ENCODE peak calls at places on chromosomes 1 and 21, in four cellular contexts. P is cardiac fibroblast, O is neural progenitor cell, D is AG09309. C is an unnamed sample.

GRCh38 chr1:4978660-4979390 is 324.4 kb downstream of the AJAP1 start:
- DNase-seq in P (no peak), O (no peak), D (no peak), C (no peak)

GRCh38 chr1:47677241-47677940 is 239.5 kb downstream of the FOXD2 start:
- DNase-seq in P (no peak), O (no peak), D (no peak), C (no peak)

GRCh38 chr21:28776251-28776650 is 216.4 kb downstream of the LTN1 start:
- DNase-seq in P (peak; percentile 89), O (no peak), D (peak; percentile 71), C (no peak)

GRCh38 chr1:202084791-202085681 is 37.7 kb upstream of the GPR37L1 start:
- DNase-seq in P (no peak), O (peak; percentile 66), D (no peak), C (no peak)

GRCh38 chr1:70465911-70466310 is 54.8 kb downstream of the CTH start:
- DNase-seq in P (no peak), O (no peak), D (no peak), C (no peak)

GRCh38 chr21:36860736-36861594 is 105.5 kb downstream of the HLCS start:
- DNase-seq in P (peak; percentile 91), O (no peak), D (peak; percentile 28), C (no peak)

GRCh38 chr1:31510853-31511789 is 65.2 kb upstream of the TINAGL1 start:
- DNase-seq in P (no peak), O (no peak), D (no peak), C (no peak)

GRCh38 chr1:236686815-236687160 is 489 bp downstream of the ACTN2 start:
- DNase-seq in P (no peak), O (peak; percentile 13), D (no peak), C (no peak)

GRCh38 chr1:85628791-85629531 is 48.4 kb downstream of the CCN1 start:
- DNase-seq in P (peak; percentile 93), O (peak; percentile 54), D (peak; percentile 82), C (no peak)

GRCh38 chr1:81327743-81328142 is 473.0 kb upstream of the ADGRL2 start:
- DNase-seq in P (no peak), O (peak; percentile 64), D (no peak), C (no peak)

GRCh38 chr1:113192242-113192641 is 119.2 kb downstream of the LRIG2 start:
- DNase-seq in P (no peak), O (no peak), D (no peak), C (no peak)

GRCh38 chr1:11592752-11593151 is 61.5 kb downstream of the FBXO2 start:
- DNase-seq in P (no peak), O (no peak), D (no peak), C (no peak)

GRCh38 chr21:46369520-46370235 is 45.7 kb downstream of the PCNT start:
- DNase-seq in P (no peak), O (no peak), D (no peak), C (peak; percentile 52)

GRCh38 chr1:27045973-27046558 is 33.4 kb upstream of the TENT5B start:
- DNase-seq in P (peak; percentile 80), O (peak; percentile 87), D (no peak), C (peak; percentile 76)

GRCh38 chr1:93178418-93178817 is 1.8 kb downstream of the TMED5 start:
- DNase-seq in P (peak; percentile 10), O (no peak), D (no peak), C (no peak)

GRCh38 chr1:150528997-150529396 is 13.4 kb downstream of the FALEC start:
- DNase-seq in P (peak; percentile 68), O (no peak), D (no peak), C (no peak)

GRCh38 chr21:19049567-19049966 is 646.0 kb upstream of the TMPRSS15 start:
- DNase-seq in P (no peak), O (no peak), D (no peak), C (no peak)

GRCh38 chr1:10939654-10940450 is 72.6 kb upstream of the TARDBP start:
- DNase-seq in P (peak; percentile 2), O (no peak), D (no peak), C (peak; percentile 83)

GRCh38 chr1:100076319-100076718 is 56.4 kb downstream of the SASS6 start:
- DNase-seq in P (no peak), O (no peak), D (no peak), C (no peak)

GRCh38 chr1:160767417-160768294 is 28.3 kb upstream of the LY9 start:
- DNase-seq in P (no peak), O (no peak), D (no peak), C (no peak)

GRCh38 chr1:154952664-154953063 is 3.2 kb downstream of the PBXIP1 start:
- DNase-seq in P (no peak), O (no peak), D (no peak), C (no peak)

GRCh38 chr1:161241682-161242081 is 3.7 kb upstream of the NR1I3 start:
- DNase-seq in P (no peak), O (no peak), D (no peak), C (no peak)

GRCh38 chr1:45755697-45756096 is 5.2 kb upstream of the IPP start:
- DNase-seq in P (no peak), O (no peak), D (no peak), C (no peak)

GRCh38 chr21:24225432-24225831 is 1381.8 kb downstream of the MRPL39 start:
- DNase-seq in P (peak; percentile 30), O (no peak), D (no peak), C (no peak)

GRCh38 chr1:26345718-26346117 is 8.2 kb downstream of the CRYBG2 start:
- DNase-seq in P (no peak), O (no peak), D (no peak), C (no peak)

GRCh38 chr21:36260030-36260787 is 59.8 kb upstream of the MORC3 start:
- DNase-seq in P (peak; percentile 80), O (peak; percentile 37), D (peak; percentile 31), C (peak; percentile 76)

GRCh38 chr1:81582467-81582986 is 218.2 kb upstream of the ADGRL2 start:
- DNase-seq in P (peak; percentile 40), O (no peak), D (peak; percentile 7), C (no peak)

GRCh38 chr1:219062161-219062560 is 111.5 kb upstream of the LYPLAL1 start:
- DNase-seq in P (peak; percentile 52), O (no peak), D (peak; percentile 24), C (no peak)

GRCh38 chr1:201400257-201401230 is 1.4 kb upstream of the LAD1 start:
- DNase-seq in P (no peak), O (no peak), D (no peak), C (no peak)

GRCh38 chr21:44742418-44743153 is 31.2 kb upstream of the TSPEAR start:
- DNase-seq in P (peak; percentile 38), O (no peak), D (no peak), C (no peak)

GRCh38 chr1:15957221-15958090 is 18.4 kb downstream of the ZBTB17 start:
- DNase-seq in P (no peak), O (peak; percentile 65), D (no peak), C (no peak)

DNA sequence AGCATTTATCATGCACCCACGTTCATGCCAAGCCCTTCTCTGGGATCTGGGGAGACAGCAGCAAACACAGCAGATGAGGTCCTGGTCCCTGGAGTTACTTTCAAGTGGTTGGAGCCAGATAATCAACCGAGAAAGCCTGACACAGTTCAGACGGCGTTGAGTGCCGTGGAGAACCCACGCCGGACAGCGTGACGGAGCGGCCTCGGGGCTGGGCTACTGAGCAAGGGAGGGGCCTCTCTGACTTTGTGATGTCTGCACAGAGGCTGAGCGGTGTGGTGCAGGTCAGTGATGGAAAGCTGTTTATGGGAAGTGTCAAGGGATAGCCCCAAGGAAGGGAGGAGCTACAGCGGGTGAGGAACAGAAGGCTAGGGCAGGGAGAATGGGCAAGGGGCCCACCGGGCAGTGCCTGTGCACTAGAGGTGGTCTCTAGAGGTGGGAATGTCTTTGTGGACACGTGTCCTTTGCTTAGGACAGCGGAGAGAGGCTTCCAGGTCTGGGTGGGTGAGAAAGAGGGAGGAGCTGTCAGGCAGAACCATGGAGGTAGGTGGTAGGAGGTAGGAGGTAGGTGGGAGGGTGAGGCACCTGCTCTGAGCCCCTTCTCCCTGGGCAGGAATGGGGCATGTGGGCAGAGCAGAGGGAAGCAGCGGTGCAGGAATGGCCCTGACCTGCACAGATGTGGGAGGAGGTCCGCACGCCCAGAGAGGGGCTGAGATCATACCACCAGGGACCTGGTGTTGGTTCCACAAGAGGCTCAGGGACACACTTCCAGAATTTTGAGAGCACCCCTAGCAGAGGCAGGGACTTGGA is 62.8 kb downstream of the RUNX3 start:
- DNase-seq in P (no peak), O (no peak), D (no peak), C (no peak)
- TF ChIP-seq CTCF in P (no peak), O (no peak), D (no peak), C (no peak)

GRCh38 chr1:83856381-83856780 is 142.6 kb downstream of the TTLL7 start:
- DNase-seq in P (no peak), O (no peak), D (no peak), C (no peak)

GRCh38 chr1:83857705-83858104 is 141.2 kb downstream of the TTLL7 start:
- DNase-seq in P (no peak), O (no peak), D (no peak), C (no peak)

GRCh38 chr1:83857108-83857507 is 141.8 kb downstream of the TTLL7 start:
- DNase-seq in P (peak; percentile 42), O (peak; percentile 22), D (peak; percentile 25), C (no peak)

GRCh38 chr1:83860506-83861221 is 138.3 kb downstream of the TTLL7 start:
- DNase-seq in P (peak; percentile 22), O (peak; percentile 81), D (no peak), C (peak; percentile 77)
- TF ChIP-seq CTCF in P (peak; percentile 57), O (peak; percentile 80), D (peak; percentile 64), C (peak; percentile 81)

DNA sequence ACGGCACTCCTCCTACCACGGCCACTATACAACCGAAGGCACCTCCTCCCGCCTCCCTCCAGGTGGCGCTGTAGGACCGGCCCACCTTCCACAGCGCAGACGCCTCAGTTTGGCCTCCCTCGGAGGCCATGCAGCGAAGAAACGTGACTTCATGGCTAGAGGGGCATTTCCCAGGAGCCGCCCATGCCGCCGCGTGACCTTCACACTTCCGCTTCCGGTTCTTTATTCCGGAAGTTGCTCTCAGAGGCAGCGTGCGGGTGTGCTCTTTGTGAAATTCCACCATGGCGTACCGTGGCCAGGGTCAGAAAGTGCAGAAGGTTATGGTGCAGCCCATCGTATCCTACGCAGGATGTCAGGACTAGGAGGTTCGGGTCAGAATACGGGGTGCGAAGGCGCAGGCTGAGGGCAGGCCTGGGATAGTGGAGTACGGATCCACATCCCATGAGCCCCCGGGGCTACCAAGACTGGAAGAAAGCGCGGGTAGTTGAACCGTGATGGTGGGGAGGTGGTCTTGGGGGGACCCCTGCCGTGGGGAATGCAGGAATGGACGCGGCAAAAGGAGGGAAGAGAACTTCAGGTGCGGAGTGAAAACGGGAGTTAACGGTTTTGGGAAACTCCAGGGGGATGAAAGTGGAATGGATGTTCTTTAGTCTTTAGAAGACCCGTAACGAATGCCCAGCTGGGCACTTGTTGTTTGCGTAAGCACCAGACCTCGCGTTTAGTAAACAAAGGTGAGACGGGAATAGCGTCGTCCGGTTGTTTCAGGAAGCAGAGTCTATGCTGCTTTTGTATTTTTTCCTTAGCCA is at the start of gene SNRPE:
- DNase-seq in P (peak; percentile 99), O (peak; percentile 99), D (peak; percentile 93), C (peak; percentile 96)
- TF ChIP-seq CTCF in P (peak; percentile 87), O (peak; percentile 93), D (peak; percentile 96), C (peak; percentile 97)

GRCh38 chr1:84387480-84388163 is 10.7 kb upstream of the DNASE2B start:
- DNase-seq in P (peak; percentile 34), O (no peak), D (no peak), C (no peak)
- TF ChIP-seq CTCF in P (peak; percentile 32), O (no peak), D (peak; percentile 15), C (no peak)

C was measured in GM10248.